ENCODE peak calls at places on chromosomes 11 and 22, in eight cellular contexts. W, X, Z, T, A, D, B and R are unnamed samples.

GRCh38 chr11:44338721-44339529 is 29.0 kb upstream of the ALX4 start:
- DNase-seq in A (peak; percentile 91), B (no peak), Z (peak; percentile 29), D (no peak), T (no peak), X (no peak), W (no peak), R (no peak)

GRCh38 chr22:42924436-42924835 is 67.4 kb upstream of the ARFGAP3 start:
- DNase-seq in A (no peak), Z (no peak), B (no peak), D (no peak), T (no peak), X (no peak), W (no peak), R (no peak)

GRCh38 chr11:126190792-126191191 is 20.7 kb downstream of the RPUSD4 start:
- DNase-seq in W (no peak), T (no peak), X (no peak), B (no peak), D (no peak), A (no peak), Z (no peak), R (no peak)

GRCh38 chr11:57124912-57125311 is 56.8 kb upstream of the LRRC55 start:
- DNase-seq in Z (no peak), B (no peak), X (no peak), T (no peak), W (no peak), D (no peak), A (no peak), R (no peak)

GRCh38 chr11:46958777-46959176 is 22.2 kb downstream of the CSTPP1 start:
- DNase-seq in W (no peak), B (no peak), Z (no peak), A (no peak), X (no peak), D (no peak), T (no peak), R (no peak)

GRCh38 chr11:32391965-32392553 is 43.3 kb downstream of the WT1 start:
- DNase-seq in A (no peak), W (no peak), Z (no peak), D (no peak), B (no peak), T (no peak), X (no peak), R (peak; percentile 24)

GRCh38 chr11:114060402-114061052 is 1.0 kb downstream of the ZBTB16 start:
- DNase-seq in Z (peak; percentile 39), X (no peak), B (no peak), A (peak; percentile 79), W (no peak), T (peak; percentile 57), D (no peak), R (no peak)

GRCh38 chr22:29190051-29190450 is 15.6 kb upstream of the EMID1 start:
- DNase-seq in T (no peak), B (no peak), Z (no peak), D (no peak), A (no peak), W (no peak), X (no peak), R (no peak)

GRCh38 chr11:123308077-123308476 is 113.0 kb upstream of the CLMP start:
- DNase-seq in X (no peak), A (peak; percentile 96), T (no peak), W (peak; percentile 79), B (no peak), D (no peak), Z (peak; percentile 77), R (peak; percentile 38)

GRCh38 chr22:47328550-47329243 is 566.2 kb downstream of the TBC1D22A start:
- DNase-seq in T (no peak), A (no peak), Z (no peak), D (no peak), W (peak; percentile 78), B (no peak), X (no peak), R (no peak)